ENCODE peak calls at places on chromosome 2, in four cellular contexts. L, X, Q and A are unnamed samples.

GRCh38 chr2:195520671-195521155 is 136.3 kb upstream of the SLC39A10 start:
- DNase-seq in L (no peak), Q (no peak), X (no peak), A (no peak)

GRCh38 chr2:104685591-104685990 is 168.3 kb upstream of the POU3F3 start:
- DNase-seq in X (no peak), Q (no peak), L (no peak), A (no peak)

GRCh38 chr2:224206816-224207215 is 167.7 kb upstream of the SERPINE2 start:
- DNase-seq in Q (no peak), L (no peak), X (no peak), A (no peak)

GRCh38 chr2:190207929-190208328 is 111.7 kb downstream of the HIBCH start:
- DNase-seq in X (no peak), Q (no peak), L (no peak), A (no peak)

GRCh38 chr2:29482867-29483266 is 367.7 kb downstream of the CLIP4 start:
- DNase-seq in Q (no peak), L (no peak), X (no peak), A (no peak)

GRCh38 chr2:73233154-73233931 is at the start of gene PRADC1:
- DNase-seq in Q (peak), X (peak), L (peak), A (peak)

GRCh38 chr2:3147641-3148530 is 229.7 kb downstream of the EIPR1 start:
- DNase-seq in Q (no peak), L (no peak), X (no peak), A (no peak)

GRCh38 chr2:44805391-44805790 is 136.1 kb upstream of the SIX3 start:
- DNase-seq in L (no peak), Q (no peak), X (no peak), A (peak)

GRCh38 chr2:98771771-98772521 is 41.0 kb upstream of the MGAT4A start:
- DNase-seq in Q (no peak), L (no peak), X (no peak), A (no peak)

GRCh38 chr2:28247747-28248146 is 144.9 kb upstream of the FOSL2 start:
- DNase-seq in L (no peak), Q (no peak), X (no peak), A (no peak)

GRCh38 chr2:8694737-8695136 is 12.9 kb downstream of the ID2 start:
- DNase-seq in Q (no peak), L (no peak), X (no peak), A (no peak)

GRCh38 chr2:101899257-101899656 is 92.5 kb upstream of the IL1R2 start:
- DNase-seq in X (no peak), L (no peak), Q (no peak), A (no peak)

GRCh38 chr2:235330775-235331438 is 162.9 kb upstream of the AGAP1 start:
- DNase-seq in L (no peak), X (no peak), Q (no peak), A (no peak)

GRCh38 chr2:101328474-101329007 is 20.0 kb upstream of the RNF149 start:
- DNase-seq in Q (no peak), X (peak), L (no peak), A (no peak)

GRCh38 chr2:24613154-24613814 is 122.2 kb downstream of the NCOA1 start:
- DNase-seq in X (peak), L (peak), Q (peak), A (peak)

GRCh38 chr2:231687133-231687852 is 21.0 kb upstream of the PTMA start:
- DNase-seq in Q (peak), X (no peak), L (peak), A (peak)

GRCh38 chr2:67772216-67773180 is 290.3 kb downstream of the C1D start:
- DNase-seq in Q (no peak), L (no peak), X (no peak), A (no peak)

GRCh38 chr2:135727968-135728728 is 13.5 kb upstream of the UBXN4 start:
- DNase-seq in L (peak), Q (peak), X (no peak), A (no peak)

GRCh38 chr2:120105360-120105759 is 92.5 kb downstream of the EPB41L5 start:
- DNase-seq in X (peak), L (no peak), Q (no peak), A (no peak)

GRCh38 chr2:70552501-70553333 is 909 bp downstream of the TGFA start:
- DNase-seq in Q (no peak), X (no peak), L (no peak), A (peak)

GRCh38 chr2:160932960-160933359 is 227.3 kb upstream of the TANK start:
- DNase-seq in Q (no peak), L (peak), X (no peak), A (no peak)

GRCh38 chr2:127638361-127639110 is 7.4 kb upstream of the GPR17 start:
- DNase-seq in L (no peak), Q (peak), X (no peak), A (peak)

GRCh38 chr2:84807063-84807485 is 73.8 kb downstream of the TRABD2A start:
- DNase-seq in X (no peak), L (no peak), Q (peak), A (no peak)

GRCh38 chr2:112150447-112150846 is 12.3 kb downstream of the FBLN7 start:
- DNase-seq in Q (no peak), X (no peak), L (no peak), A (no peak)

GRCh38 chr2:47798628-47799027 is 15.7 kb downstream of the MSH6 start:
- DNase-seq in X (no peak), Q (no peak), L (no peak), A (no peak)

GRCh38 chr2:62178741-62179271 is 17.1 kb upstream of the B3GNT2 start:
- DNase-seq in Q (no peak), X (no peak), L (no peak), A (no peak)

GRCh38 chr2:164068063-164068462 is 332.3 kb upstream of the FIGN start:
- DNase-seq in X (no peak), Q (no peak), L (no peak), A (no peak)

GRCh38 chr2:164069542-164069941 is 333.7 kb upstream of the FIGN start:
- DNase-seq in L (no peak), X (no peak), Q (no peak), A (no peak)

GRCh38 chr2:164073758-164074094 is 337.9 kb upstream of the FIGN start:
- DNase-seq in X (no peak), L (no peak), Q (no peak), A (no peak)

DNA sequence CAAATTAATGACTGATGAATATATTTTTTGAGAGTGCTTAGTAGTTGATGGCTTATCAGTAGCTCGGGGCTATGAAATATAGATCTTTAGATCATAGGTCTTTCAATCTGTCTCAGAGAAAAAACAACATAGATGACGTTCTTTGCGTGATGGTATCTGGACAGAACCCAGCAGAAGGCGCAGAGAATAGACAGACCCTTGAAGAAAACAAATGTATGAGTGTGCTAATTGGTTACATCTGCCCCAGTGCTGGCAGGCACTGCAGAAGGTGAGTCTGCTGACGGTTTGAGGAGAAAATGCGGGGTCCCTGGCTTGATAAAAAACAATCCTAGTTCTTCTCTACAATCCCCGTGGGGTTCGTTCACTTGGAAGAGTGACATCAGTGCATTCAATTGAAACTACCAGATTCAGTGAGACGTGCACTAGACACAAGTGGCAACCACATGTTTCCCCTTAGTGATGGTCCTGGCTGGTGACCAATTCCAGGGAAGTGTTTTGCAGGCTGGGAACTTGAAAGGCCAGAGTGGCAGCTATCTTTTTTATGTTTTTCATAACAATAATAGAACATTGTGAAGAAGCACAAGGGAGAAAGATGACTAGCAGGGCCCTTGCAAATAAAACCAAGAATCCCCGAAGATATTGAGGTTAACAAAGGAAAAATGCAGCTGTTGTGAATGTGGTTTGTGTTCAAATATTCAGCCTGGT is 337.4 kb upstream of the FIGN start:
- DNase-seq in X (no peak), L (no peak), Q (no peak), A (no peak)
- TF ChIP-seq MAX in X (no peak), L (no peak), Q (no peak), A (no peak)

GRCh38 chr2:11028407-11028916 is 116.7 kb downstream of the KCNF1 start:
- DNase-seq in Q (no peak), L (no peak), X (no peak), A (no peak)

GRCh38 chr2:11026286-11026921 is 114.7 kb downstream of the KCNF1 start:
- DNase-seq in L (no peak), X (no peak), Q (no peak), A (no peak)

GRCh38 chr2:11027195-11027594 is 115.5 kb downstream of the KCNF1 start:
- DNase-seq in X (no peak), Q (no peak), L (no peak), A (no peak)

GRCh38 chr2:11030909-11031308 is 119.2 kb downstream of the KCNF1 start:
- DNase-seq in L (no peak), Q (no peak), X (no peak), A (no peak)

GRCh38 chr2:11029136-11029535 is 117.4 kb downstream of the KCNF1 start:
- DNase-seq in X (no peak), L (no peak), Q (no peak), A (no peak)
- TF ChIP-seq CREM in X (no peak), L (no peak), Q (no peak), A (no peak)

GRCh38 chr2:42967959-42968674 is 175.7 kb upstream of the HAAO start:
- DNase-seq in X (no peak), L (no peak), Q (peak), A (no peak)
- TF ChIP-seq MAX in X (no peak), L (no peak), Q (peak), A (no peak)

DNA sequence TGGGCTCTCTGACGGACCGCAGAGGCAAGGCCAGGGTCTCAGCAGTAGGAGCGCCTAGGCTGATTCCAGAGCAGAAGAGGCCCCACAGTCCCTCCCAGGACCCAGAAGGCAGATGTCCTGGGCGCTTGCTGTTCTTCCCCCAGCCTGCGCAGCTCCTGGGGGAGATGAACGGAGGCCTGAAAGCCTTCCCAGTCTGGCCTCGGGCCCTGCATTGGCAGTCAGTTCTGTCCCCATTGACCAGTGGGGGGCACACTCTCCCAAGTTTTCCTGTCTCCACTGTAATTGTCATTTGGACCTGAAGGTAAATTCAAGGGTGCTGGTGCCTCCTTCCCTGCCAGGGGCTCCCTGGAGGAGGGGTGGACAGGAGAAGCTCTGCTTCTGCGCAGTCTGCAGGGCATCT is 345.7 kb downstream of the CYP26B1 start:
- DNase-seq in L (peak), X (no peak), Q (peak), A (peak)
- TF ChIP-seq CREM in L (no peak), X (no peak), Q (no peak), A (no peak)

GRCh38 chr2:100242416-100242815 is 79.9 kb downstream of the LONRF2 start:
- DNase-seq in X (no peak), L (no peak), Q (no peak), A (no peak)
- TF ChIP-seq MAX in X (no peak), L (no peak), Q (no peak), A (no peak)

GRCh38 chr2:241894056-241894641 is 24.6 kb downstream of the RTP5 start:
- DNase-seq in Q (no peak), X (no peak), L (no peak), A (no peak)
- TF ChIP-seq CREM in Q (no peak), X (no peak), L (no peak), A (no peak)

GRCh38 chr2:177897278-177897677 is 175.3 kb downstream of the PDE11A start:
- DNase-seq in X (no peak), Q (no peak), L (no peak), A (peak)

GRCh38 chr2:177891533-177891932 is 181.0 kb downstream of the PDE11A start:
- DNase-seq in X (no peak), Q (no peak), L (no peak), A (no peak)

GRCh38 chr2:177893880-177894279 is 178.7 kb downstream of the PDE11A start:
- DNase-seq in L (no peak), X (no peak), Q (peak), A (no peak)

GRCh38 chr2:177896587-177896986 is 176.0 kb downstream of the PDE11A start:
- DNase-seq in L (no peak), Q (no peak), X (no peak), A (no peak)

DNA sequence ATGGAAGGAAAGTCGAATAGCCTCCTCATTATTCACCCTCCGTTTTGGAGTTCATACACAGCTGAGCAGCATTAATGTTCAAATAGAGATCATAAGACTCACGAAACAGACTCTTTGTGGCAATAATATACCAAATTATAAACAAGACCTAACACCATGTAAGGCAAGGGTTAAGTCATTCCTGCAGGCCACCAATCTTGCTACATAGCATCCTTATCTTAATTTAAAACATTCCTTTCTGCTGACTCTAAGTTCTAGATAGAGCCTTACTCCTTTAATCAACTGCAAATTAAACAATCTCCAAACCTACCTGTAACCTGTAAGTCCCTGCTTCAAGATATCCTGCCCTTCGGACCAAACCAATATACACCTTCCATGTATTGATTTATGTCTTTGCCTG is 178.0 kb downstream of the PDE11A start:
- DNase-seq in X (no peak), Q (no peak), L (no peak), A (no peak)
- TF ChIP-seq MAX in X (no peak), Q (no peak), L (no peak), A (no peak)

GRCh38 chr2:237184192-237184922 is 98.7 kb downstream of the COPS8 start:
- DNase-seq in Q (no peak), L (no peak), X (no peak), A (no peak)
- TF ChIP-seq CREM in Q (no peak), L (no peak), X (no peak), A (no peak)